ENCODE peak calls at places on chromosomes 2 and 18, in eight cellular contexts. One of them, this sample, is unnamed.

GRCh38 chr18:934518-935123 is 29.9 kb downstream of the ADCYAP1 start:
- DNase-seq in fibroblast of pulmonary artery: no peak
- DNase-seq in CD8-positive, alpha-beta T cell: no peak
- DNase-seq in fibroblast of the aortic adventitia: no peak
- DNase-seq in fibroblast of mammary gland: no peak
- DNase-seq in upper lobe of left lung: peak
- DNase-seq in epithelial cell of esophagus: no peak
- DNase-seq in cardiac muscle cell: no peak
- DNase-seq in this sample: peak

GRCh38 chr2:191931332-191931731 is 84.4 kb upstream of the CAVIN2 start:
- DNase-seq in fibroblast of pulmonary artery: no peak
- DNase-seq in CD8-positive, alpha-beta T cell: no peak
- DNase-seq in fibroblast of the aortic adventitia: no peak
- DNase-seq in fibroblast of mammary gland: no peak
- DNase-seq in upper lobe of left lung: no peak
- DNase-seq in epithelial cell of esophagus: no peak
- DNase-seq in cardiac muscle cell: no peak
- DNase-seq in this sample: no peak

GRCh38 chr2:202032841-202033316 is 776 bp upstream of the FZD7 start:
- DNase-seq in fibroblast of pulmonary artery: no peak
- DNase-seq in CD8-positive, alpha-beta T cell: peak
- DNase-seq in fibroblast of the aortic adventitia: peak
- DNase-seq in fibroblast of mammary gland: peak
- DNase-seq in upper lobe of left lung: peak
- DNase-seq in epithelial cell of esophagus: peak
- DNase-seq in cardiac muscle cell: peak
- DNase-seq in this sample: peak

GRCh38 chr2:95356821-95357700 is 45.4 kb upstream of the FAHD2A start:
- DNase-seq in fibroblast of pulmonary artery: no peak
- DNase-seq in CD8-positive, alpha-beta T cell: no peak
- DNase-seq in fibroblast of the aortic adventitia: no peak
- DNase-seq in fibroblast of mammary gland: no peak
- DNase-seq in upper lobe of left lung: peak
- DNase-seq in epithelial cell of esophagus: no peak
- DNase-seq in cardiac muscle cell: no peak
- DNase-seq in this sample: no peak

GRCh38 chr2:156553714-156554442 is 117.7 kb downstream of the GPD2 start:
- DNase-seq in fibroblast of pulmonary artery: no peak
- DNase-seq in CD8-positive, alpha-beta T cell: no peak
- DNase-seq in fibroblast of the aortic adventitia: no peak
- DNase-seq in fibroblast of mammary gland: no peak
- DNase-seq in upper lobe of left lung: no peak
- DNase-seq in epithelial cell of esophagus: no peak
- DNase-seq in cardiac muscle cell: no peak
- DNase-seq in this sample: no peak

GRCh38 chr2:25481381-25482310 is 139.9 kb upstream of the DNMT3A start:
- DNase-seq in fibroblast of pulmonary artery: peak
- DNase-seq in CD8-positive, alpha-beta T cell: no peak
- DNase-seq in fibroblast of the aortic adventitia: no peak
- DNase-seq in fibroblast of mammary gland: peak
- DNase-seq in upper lobe of left lung: no peak
- DNase-seq in epithelial cell of esophagus: no peak
- DNase-seq in cardiac muscle cell: peak
- DNase-seq in this sample: peak

GRCh38 chr2:182117203-182117602 is 131.6 kb downstream of the PPP1R1C start:
- DNase-seq in fibroblast of pulmonary artery: no peak
- DNase-seq in CD8-positive, alpha-beta T cell: no peak
- DNase-seq in fibroblast of the aortic adventitia: no peak
- DNase-seq in fibroblast of mammary gland: no peak
- DNase-seq in upper lobe of left lung: no peak
- DNase-seq in epithelial cell of esophagus: no peak
- DNase-seq in cardiac muscle cell: no peak
- DNase-seq in this sample: no peak

GRCh38 chr2:241860184-241861078 is 1.7 kb upstream of the PDCD1 start:
- DNase-seq in fibroblast of pulmonary artery: no peak
- DNase-seq in CD8-positive, alpha-beta T cell: no peak
- DNase-seq in fibroblast of the aortic adventitia: no peak
- DNase-seq in fibroblast of mammary gland: no peak
- DNase-seq in upper lobe of left lung: peak
- DNase-seq in epithelial cell of esophagus: no peak
- DNase-seq in cardiac muscle cell: no peak
- DNase-seq in this sample: no peak

GRCh38 chr2:15901808-15902130 is 38.6 kb upstream of the MYCN start:
- DNase-seq in fibroblast of pulmonary artery: no peak
- DNase-seq in CD8-positive, alpha-beta T cell: no peak
- DNase-seq in fibroblast of the aortic adventitia: no peak
- DNase-seq in fibroblast of mammary gland: no peak
- DNase-seq in upper lobe of left lung: no peak
- DNase-seq in epithelial cell of esophagus: no peak
- DNase-seq in cardiac muscle cell: no peak
- DNase-seq in this sample: no peak

GRCh38 chr2:23385351-23385747 is 370 bp downstream of the KLHL29 start:
- DNase-seq in fibroblast of pulmonary artery: peak
- DNase-seq in CD8-positive, alpha-beta T cell: no peak
- DNase-seq in fibroblast of the aortic adventitia: peak
- DNase-seq in fibroblast of mammary gland: no peak
- DNase-seq in upper lobe of left lung: peak
- DNase-seq in epithelial cell of esophagus: peak
- DNase-seq in cardiac muscle cell: peak
- DNase-seq in this sample: peak

GRCh38 chr2:235527806-235528480 is 34.1 kb downstream of the AGAP1 start:
- DNase-seq in fibroblast of pulmonary artery: no peak
- DNase-seq in CD8-positive, alpha-beta T cell: no peak
- DNase-seq in fibroblast of the aortic adventitia: no peak
- DNase-seq in fibroblast of mammary gland: peak
- DNase-seq in upper lobe of left lung: no peak
- DNase-seq in epithelial cell of esophagus: no peak
- DNase-seq in cardiac muscle cell: no peak
- DNase-seq in this sample: no peak

GRCh38 chr18:73520229-73520628 is 627.4 kb downstream of the FBXO15 start:
- DNase-seq in fibroblast of pulmonary artery: peak
- DNase-seq in CD8-positive, alpha-beta T cell: no peak
- DNase-seq in fibroblast of the aortic adventitia: no peak
- DNase-seq in fibroblast of mammary gland: peak
- DNase-seq in upper lobe of left lung: no peak
- DNase-seq in epithelial cell of esophagus: peak
- DNase-seq in cardiac muscle cell: no peak
- DNase-seq in this sample: peak

GRCh38 chr2:27931361-27931937 is 40.9 kb downstream of the BABAM2 start:
- DNase-seq in fibroblast of pulmonary artery: no peak
- DNase-seq in CD8-positive, alpha-beta T cell: no peak
- DNase-seq in fibroblast of the aortic adventitia: no peak
- DNase-seq in fibroblast of mammary gland: no peak
- DNase-seq in upper lobe of left lung: no peak
- DNase-seq in epithelial cell of esophagus: no peak
- DNase-seq in cardiac muscle cell: no peak
- DNase-seq in this sample: no peak

GRCh38 chr18:74525741-74526140 is 8.6 kb upstream of the CNDP1 start:
- DNase-seq in fibroblast of pulmonary artery: no peak
- DNase-seq in CD8-positive, alpha-beta T cell: no peak
- DNase-seq in fibroblast of the aortic adventitia: no peak
- DNase-seq in fibroblast of mammary gland: no peak
- DNase-seq in upper lobe of left lung: no peak
- DNase-seq in epithelial cell of esophagus: no peak
- DNase-seq in cardiac muscle cell: no peak
- DNase-seq in this sample: no peak

GRCh38 chr2:96152301-96153165 is 7.3 kb upstream of the DUSP2 start:
- DNase-seq in fibroblast of pulmonary artery: no peak
- DNase-seq in CD8-positive, alpha-beta T cell: no peak
- DNase-seq in fibroblast of the aortic adventitia: no peak
- DNase-seq in fibroblast of mammary gland: no peak
- DNase-seq in upper lobe of left lung: no peak
- DNase-seq in epithelial cell of esophagus: no peak
- DNase-seq in cardiac muscle cell: no peak
- DNase-seq in this sample: no peak

GRCh38 chr2:35501076-35501475 is 854.5 kb upstream of the CRIM1 start:
- DNase-seq in fibroblast of pulmonary artery: no peak
- DNase-seq in CD8-positive, alpha-beta T cell: no peak
- DNase-seq in fibroblast of the aortic adventitia: no peak
- DNase-seq in fibroblast of mammary gland: no peak
- DNase-seq in upper lobe of left lung: no peak
- DNase-seq in epithelial cell of esophagus: peak
- DNase-seq in cardiac muscle cell: no peak
- DNase-seq in this sample: no peak

GRCh38 chr2:70472256-70472905 is 81.2 kb downstream of the TGFA start:
- DNase-seq in fibroblast of pulmonary artery: peak
- DNase-seq in CD8-positive, alpha-beta T cell: no peak
- DNase-seq in fibroblast of the aortic adventitia: peak
- DNase-seq in fibroblast of mammary gland: no peak
- DNase-seq in upper lobe of left lung: no peak
- DNase-seq in epithelial cell of esophagus: no peak
- DNase-seq in cardiac muscle cell: peak
- DNase-seq in this sample: peak

GRCh38 chr2:121008978-121009377 is 273.3 kb downstream of the GLI2 start:
- DNase-seq in fibroblast of pulmonary artery: no peak
- DNase-seq in CD8-positive, alpha-beta T cell: no peak
- DNase-seq in fibroblast of the aortic adventitia: no peak
- DNase-seq in fibroblast of mammary gland: peak
- DNase-seq in upper lobe of left lung: no peak
- DNase-seq in epithelial cell of esophagus: peak
- DNase-seq in cardiac muscle cell: peak
- DNase-seq in this sample: peak
- TF ChIP-seq CTCF in fibroblast of pulmonary artery: peak
- TF ChIP-seq CTCF in CD8-positive, alpha-beta T cell: no peak
- TF ChIP-seq CTCF in fibroblast of the aortic adventitia: peak
- TF ChIP-seq CTCF in fibroblast of mammary gland: peak
- TF ChIP-seq CTCF in upper lobe of left lung: no peak
- TF ChIP-seq CTCF in epithelial cell of esophagus: peak
- TF ChIP-seq CTCF in cardiac muscle cell: peak
- TF ChIP-seq CTCF in this sample: peak

GRCh38 chr18:79794851-79795250 is 2.9 kb upstream of the KCNG2 start:
- DNase-seq in fibroblast of pulmonary artery: no peak
- DNase-seq in CD8-positive, alpha-beta T cell: no peak
- DNase-seq in fibroblast of the aortic adventitia: no peak
- DNase-seq in fibroblast of mammary gland: no peak
- DNase-seq in upper lobe of left lung: no peak
- DNase-seq in epithelial cell of esophagus: no peak
- DNase-seq in cardiac muscle cell: no peak
- DNase-seq in this sample: no peak

GRCh38 chr18:79789901-79790885 is 7.5 kb upstream of the KCNG2 start:
- DNase-seq in fibroblast of pulmonary artery: no peak
- DNase-seq in CD8-positive, alpha-beta T cell: no peak
- DNase-seq in fibroblast of the aortic adventitia: no peak
- DNase-seq in fibroblast of mammary gland: no peak
- DNase-seq in upper lobe of left lung: peak
- DNase-seq in epithelial cell of esophagus: no peak
- DNase-seq in cardiac muscle cell: no peak
- DNase-seq in this sample: no peak

GRCh38 chr18:79792988-79793355 is 4.8 kb upstream of the KCNG2 start:
- DNase-seq in fibroblast of pulmonary artery: no peak
- DNase-seq in CD8-positive, alpha-beta T cell: no peak
- DNase-seq in fibroblast of the aortic adventitia: no peak
- DNase-seq in fibroblast of mammary gland: no peak
- DNase-seq in upper lobe of left lung: no peak
- DNase-seq in epithelial cell of esophagus: no peak
- DNase-seq in cardiac muscle cell: no peak
- DNase-seq in this sample: no peak

GRCh38 chr18:79791141-79791972 is 6.4 kb upstream of the KCNG2 start:
- DNase-seq in fibroblast of pulmonary artery: peak
- DNase-seq in CD8-positive, alpha-beta T cell: no peak
- DNase-seq in fibroblast of the aortic adventitia: peak
- DNase-seq in fibroblast of mammary gland: peak
- DNase-seq in upper lobe of left lung: no peak
- DNase-seq in epithelial cell of esophagus: peak
- DNase-seq in cardiac muscle cell: peak
- DNase-seq in this sample: peak

GRCh38 chr18:79792096-79792987 is 5.4 kb upstream of the KCNG2 start:
- DNase-seq in fibroblast of pulmonary artery: no peak
- DNase-seq in CD8-positive, alpha-beta T cell: no peak
- DNase-seq in fibroblast of the aortic adventitia: no peak
- DNase-seq in fibroblast of mammary gland: no peak
- DNase-seq in upper lobe of left lung: peak
- DNase-seq in epithelial cell of esophagus: no peak
- DNase-seq in cardiac muscle cell: no peak
- DNase-seq in this sample: no peak
- H3K4me3 ChIP-seq in fibroblast of pulmonary artery: peak
- H3K4me3 ChIP-seq in CD8-positive, alpha-beta T cell: no peak
- H3K4me3 ChIP-seq in fibroblast of the aortic adventitia: peak
- H3K4me3 ChIP-seq in fibroblast of mammary gland: no peak
- H3K4me3 ChIP-seq in upper lobe of left lung: peak
- H3K4me3 ChIP-seq in epithelial cell of esophagus: no peak
- H3K4me3 ChIP-seq in cardiac muscle cell: no peak
- H3K4me3 ChIP-seq in this sample: peak

GRCh38 chr18:12479982-12480381 is 72.3 kb downstream of the PRELID3A start:
- DNase-seq in fibroblast of pulmonary artery: no peak
- DNase-seq in CD8-positive, alpha-beta T cell: no peak
- DNase-seq in fibroblast of the aortic adventitia: no peak
- DNase-seq in fibroblast of mammary gland: no peak
- DNase-seq in upper lobe of left lung: no peak
- DNase-seq in epithelial cell of esophagus: no peak
- DNase-seq in cardiac muscle cell: no peak
- DNase-seq in this sample: no peak

GRCh38 chr18:12477606-12478005 is 69.9 kb downstream of the PRELID3A start:
- DNase-seq in fibroblast of pulmonary artery: no peak
- DNase-seq in CD8-positive, alpha-beta T cell: no peak
- DNase-seq in fibroblast of the aortic adventitia: no peak
- DNase-seq in fibroblast of mammary gland: no peak
- DNase-seq in upper lobe of left lung: no peak
- DNase-seq in epithelial cell of esophagus: no peak
- DNase-seq in cardiac muscle cell: no peak
- DNase-seq in this sample: no peak

GRCh38 chr18:12476955-12477354 is 69.2 kb downstream of the PRELID3A start:
- DNase-seq in fibroblast of pulmonary artery: no peak
- DNase-seq in CD8-positive, alpha-beta T cell: no peak
- DNase-seq in fibroblast of the aortic adventitia: no peak
- DNase-seq in fibroblast of mammary gland: no peak
- DNase-seq in upper lobe of left lung: no peak
- DNase-seq in epithelial cell of esophagus: no peak
- DNase-seq in cardiac muscle cell: no peak
- DNase-seq in this sample: no peak

GRCh38 chr18:12474876-12475275 is 67.1 kb downstream of the PRELID3A start:
- DNase-seq in fibroblast of pulmonary artery: no peak
- DNase-seq in CD8-positive, alpha-beta T cell: no peak
- DNase-seq in fibroblast of the aortic adventitia: no peak
- DNase-seq in fibroblast of mammary gland: no peak
- DNase-seq in upper lobe of left lung: no peak
- DNase-seq in epithelial cell of esophagus: peak
- DNase-seq in cardiac muscle cell: no peak
- DNase-seq in this sample: no peak

GRCh38 chr18:12478269-12479057 is 70.7 kb downstream of the PRELID3A start:
- DNase-seq in fibroblast of pulmonary artery: no peak
- DNase-seq in CD8-positive, alpha-beta T cell: no peak
- DNase-seq in fibroblast of the aortic adventitia: no peak
- DNase-seq in fibroblast of mammary gland: no peak
- DNase-seq in upper lobe of left lung: no peak
- DNase-seq in epithelial cell of esophagus: no peak
- DNase-seq in cardiac muscle cell: no peak
- DNase-seq in this sample: no peak
- TF ChIP-seq CTCF in fibroblast of pulmonary artery: peak
- TF ChIP-seq CTCF in CD8-positive, alpha-beta T cell: no peak
- TF ChIP-seq CTCF in fibroblast of the aortic adventitia: no peak
- TF ChIP-seq CTCF in fibroblast of mammary gland: peak
- TF ChIP-seq CTCF in upper lobe of left lung: no peak
- TF ChIP-seq CTCF in epithelial cell of esophagus: no peak
- TF ChIP-seq CTCF in cardiac muscle cell: no peak
- TF ChIP-seq CTCF in this sample: no peak

DNA sequence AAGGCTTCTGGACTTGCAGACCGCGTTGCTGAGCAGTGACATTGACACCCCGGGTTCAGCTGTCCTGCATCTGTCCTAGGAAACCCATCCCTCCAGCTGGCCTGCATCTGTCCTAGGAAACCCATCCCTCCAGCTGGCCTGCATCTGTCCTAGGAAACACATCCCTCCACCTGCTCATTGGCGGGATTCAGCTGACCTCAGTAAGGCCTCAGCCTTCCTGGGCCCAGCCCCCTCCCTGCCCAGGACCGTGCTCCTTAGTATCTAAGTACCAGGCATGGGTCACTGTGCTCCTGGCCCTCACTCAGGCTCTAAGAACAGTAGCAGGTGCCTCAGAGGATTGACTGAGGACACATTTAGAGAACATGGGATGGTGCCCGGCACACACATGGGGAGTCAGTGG is 1.2 kb downstream of the MLPH start:
- DNase-seq in fibroblast of pulmonary artery: no peak
- DNase-seq in CD8-positive, alpha-beta T cell: no peak
- DNase-seq in fibroblast of the aortic adventitia: no peak
- DNase-seq in fibroblast of mammary gland: peak
- DNase-seq in upper lobe of left lung: no peak
- DNase-seq in epithelial cell of esophagus: no peak
- DNase-seq in cardiac muscle cell: no peak
- DNase-seq in this sample: no peak
- H3K4me3 ChIP-seq in fibroblast of pulmonary artery: peak
- H3K4me3 ChIP-seq in CD8-positive, alpha-beta T cell: no peak
- H3K4me3 ChIP-seq in fibroblast of the aortic adventitia: no peak
- H3K4me3 ChIP-seq in fibroblast of mammary gland: peak
- H3K4me3 ChIP-seq in upper lobe of left lung: peak
- H3K4me3 ChIP-seq in epithelial cell of esophagus: no peak
- H3K4me3 ChIP-seq in cardiac muscle cell: no peak
- H3K4me3 ChIP-seq in this sample: no peak

This sample was measured in cardiac fibroblast.